ENCODE peak calls at places on chromosomes 4 and X, in four cellular contexts. L, U, X and K are unnamed samples.

GRCh38 chr4:133513891-133514290 is 364.8 kb downstream of the PCDH10 start:
- DNase-seq in L (no peak), U (no peak), X (no peak), K (no peak)

GRCh38 chrX:74187211-74187610 is 116.8 kb upstream of the ZCCHC13 start:
- DNase-seq in L (no peak), U (no peak), X (no peak), K (peak; percentile 5)

GRCh38 chrX:3757510-3758025 is 44.1 kb upstream of the PRKX start:
- DNase-seq in L (no peak), U (no peak), X (no peak), K (no peak)

GRCh38 chr4:164997324-164997723 is 19.9 kb upstream of the TRIM61 start:
- DNase-seq in L (peak; percentile 15), U (peak; percentile 20), X (no peak), K (peak; percentile 66)

GRCh38 chrX:46873746-46874145 is 36.9 kb downstream of the RP2 start:
- DNase-seq in L (peak; percentile 18), U (no peak), X (no peak), K (no peak)

GRCh38 chr4:155745984-155746383 is 12.8 kb upstream of the GUCY1B1 start:
- DNase-seq in L (no peak), U (no peak), X (no peak), K (peak; percentile 78)

GRCh38 chr4:94419956-94420355 is 31.8 kb upstream of the PDLIM5 start:
- DNase-seq in L (no peak), U (no peak), X (no peak), K (peak; percentile 88)

GRCh38 chr4:26346203-26346620 is 25.4 kb downstream of the RBPJ start:
- DNase-seq in L (peak; percentile 74), U (no peak), X (peak; percentile 39), K (no peak)

GRCh38 chr4:112403072-112403945 is 106.1 kb downstream of the ALPK1 start:
- DNase-seq in L (peak; percentile 33), U (no peak), X (peak; percentile 83), K (no peak)

GRCh38 chrX:15988661-15989603 is 134.3 kb upstream of the AP1S2 start:
- DNase-seq in L (peak; percentile 2), U (peak; percentile 37), X (no peak), K (peak; percentile 73)

GRCh38 chr4:80240976-80241375 is 25.5 kb upstream of the FGF5 start:
- DNase-seq in L (no peak), U (no peak), X (no peak), K (peak; percentile 38)

GRCh38 chrX:134026732-134027311 is 41.4 kb upstream of the GPC3 start:
- DNase-seq in L (peak; percentile 87), U (no peak), X (peak; percentile 77), K (peak; percentile 28)

GRCh38 chrX:129359269-129359668 is 164.0 kb downstream of the SMARCA1 start:
- DNase-seq in L (no peak), U (no peak), X (no peak), K (peak; percentile 16)

GRCh38 chrX:133970021-133970550 is 15.3 kb downstream of the GPC3 start:
- DNase-seq in L (peak; percentile 68), U (no peak), X (peak; percentile 75), K (no peak)

GRCh38 chr4:3452376-3452775 is 10.6 kb downstream of the HGFAC start:
- DNase-seq in L (peak; percentile 77), U (no peak), X (peak; percentile 50), K (no peak)

GRCh38 chrX:153735274-153735673 is 10.6 kb downstream of the ABCD1 start:
- DNase-seq in L (peak; percentile 48), U (peak; percentile 46), X (no peak), K (peak; percentile 10)

DNA sequence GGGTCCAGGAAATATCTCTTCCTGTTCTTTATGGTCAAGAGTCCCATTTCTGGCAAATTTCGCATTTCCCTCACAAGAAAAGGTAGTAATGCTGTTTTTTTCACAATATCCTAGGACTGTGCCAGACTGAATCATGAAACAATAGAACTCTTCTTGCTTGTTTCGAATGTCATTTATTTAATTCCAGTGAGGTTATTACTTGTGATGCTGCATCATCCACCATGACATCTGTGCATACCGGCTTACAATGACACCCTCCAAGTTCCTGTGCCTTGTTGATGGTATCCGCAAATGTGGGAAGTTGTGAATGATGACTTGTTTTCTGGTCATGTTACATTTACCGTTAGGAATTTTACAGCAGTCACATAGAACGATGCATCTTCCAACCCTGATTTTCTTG is 42.9 kb upstream of the SPRY1 start:
- DNase-seq in L (no peak), U (no peak), X (no peak), K (no peak)
- TF ChIP-seq EZH2phosphoT487 in L (no peak), U (no peak), X (no peak), K (no peak)

GRCh38 chr4:67020079-67020807 is 525.1 kb downstream of the CENPC start:
- DNase-seq in L (peak; percentile 4), U (no peak), X (no peak), K (no peak)
- H3K4me1 ChIP-seq in L (peaks cover 9% of the 10 kb centered on the region), U (no peaks in the 10 kb centered on the region), X (no peaks in the 10 kb centered on the region), K (no peaks in the 10 kb centered on the region)

GRCh38 chr4:6271206-6271605 is 1.6 kb downstream of the WFS1 start:
- DNase-seq in L (no peak), U (no peak), X (no peak), K (no peak)

GRCh38 chr4:6269400-6269650 is 325 bp upstream of the WFS1 start:
- DNase-seq in L (no peak), U (no peak), X (no peak), K (no peak)

GRCh38 chr4:6268650-6269399 is 825 bp upstream of the WFS1 start:
- DNase-seq in L (peak; percentile 24), U (peak; percentile 50), X (no peak), K (no peak)

GRCh38 chr4:6270691-6271121 is 1.1 kb downstream of the WFS1 start:
- DNase-seq in L (no peak), U (no peak), X (no peak), K (peak; percentile 46)

DNA sequence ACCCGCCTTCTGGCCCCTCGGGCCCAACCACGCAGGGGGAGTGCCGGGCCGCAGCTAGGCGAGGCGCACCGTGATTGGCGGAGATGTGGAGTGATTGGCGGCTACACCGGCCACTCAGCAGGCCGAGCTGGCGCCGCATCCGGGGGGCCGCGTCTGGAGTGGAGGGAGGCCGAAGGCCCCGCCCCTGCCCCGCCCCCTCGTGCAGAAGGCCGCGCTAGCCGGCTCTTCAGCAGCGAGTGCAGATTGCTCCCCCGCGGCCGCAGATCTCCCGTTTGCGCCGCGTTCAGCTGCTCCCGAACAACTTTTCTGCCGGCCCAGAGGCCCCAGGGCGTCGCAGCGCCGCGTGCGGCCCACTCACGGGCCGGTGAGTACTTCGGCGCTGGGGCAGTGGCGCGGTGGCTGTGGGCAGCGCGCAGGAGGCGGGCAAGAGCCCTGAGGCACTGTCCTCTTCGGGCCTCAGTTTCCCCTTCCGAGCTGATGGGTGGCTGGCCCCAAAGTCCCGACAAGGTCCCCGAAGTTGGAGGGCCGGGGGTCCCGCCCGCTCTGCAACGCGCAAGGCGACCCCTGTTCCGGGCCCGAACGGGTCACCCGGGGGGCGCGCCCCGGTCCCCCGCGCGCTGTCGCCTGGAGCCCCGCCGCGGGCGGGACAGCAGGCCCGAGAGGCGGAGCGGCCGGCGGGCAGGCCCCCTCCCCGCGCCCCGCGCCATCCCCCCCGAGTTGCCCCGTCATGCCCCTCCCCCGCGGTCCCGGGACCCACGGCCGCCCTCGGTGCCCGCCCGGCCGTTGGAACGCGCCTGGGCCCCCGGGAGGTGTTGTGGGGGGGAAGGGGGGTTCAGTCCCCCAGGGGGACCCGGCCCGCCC is at the start of gene WFS1:
- DNase-seq in L (peak; percentile 98), U (peak; percentile 98), X (peak; percentile 99), K (peak; percentile 99)
- H3K4me3 ChIP-seq in L (peak within 1 kb of the TSS; percentile 88), U (peak within 1 kb of the TSS; percentile 82), X (peak within 1 kb of the TSS; percentile 95), K (peak within 1 kb of the TSS; percentile 86)

DNA sequence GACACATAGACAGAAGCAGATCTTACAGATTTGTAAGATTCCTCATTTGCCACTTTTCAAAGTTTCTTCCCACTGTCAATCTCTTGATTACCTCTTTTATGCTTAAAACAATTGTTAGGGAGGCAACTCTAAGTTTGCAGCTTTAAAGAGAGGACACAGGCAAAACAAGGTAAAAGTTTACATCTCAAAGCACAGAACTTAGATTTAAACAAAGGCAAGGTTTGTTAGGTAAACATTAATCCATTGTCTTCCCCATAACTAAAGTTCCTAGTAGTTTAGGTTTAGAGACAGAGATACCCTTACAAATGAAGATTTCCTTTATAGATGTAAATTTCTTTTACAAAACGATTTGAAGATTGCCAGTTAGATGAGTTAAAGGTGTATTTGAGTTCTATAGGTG is 176.9 kb downstream of the AASDH start:
- DNase-seq in L (peak; percentile 55), U (no peak), X (no peak), K (no peak)
- TF ChIP-seq EZH2phosphoT487 in L (no peak), U (no peak), X (no peak), K (no peak)

GRCh38 chr4:184819786-184820185 is 6.0 kb downstream of the ACSL1 start:
- DNase-seq in L (no peak), U (no peak), X (no peak), K (no peak)
- H3K4me1 ChIP-seq in L (no peaks in the 10 kb centered on the region), U (peaks cover 85% of the 10 kb centered on the region), X (no peaks in the 10 kb centered on the region), K (peaks cover 7% of the 10 kb centered on the region)